ENCODE peak calls at places on chromosomes 12 and 14, in eight cellular contexts. E is progenitor cell of endocrine pancreas; G is tibial nerve; C is ovary; T is nephron progenitor cell; B is natural killer cell; I is fibroblast of pulmonary artery; L is CD8-positive, alpha-beta T cell. Z is an unnamed sample.

GRCh38 chr12:6964605-6965025 is 5.8 kb downstream of the PHB2 start:
- DNase-seq in B (no peak), E (no peak), T (no peak), I (no peak), L (no peak), C (no peak), G (no peak), Z (no peak)

GRCh38 chr14:61186341-61186740 is 94.8 kb downstream of the TMEM30B start:
- DNase-seq in L (no peak), G (no peak), T (no peak), I (no peak), C (no peak), B (no peak), E (no peak), Z (no peak)

GRCh38 chr12:124466200-124467128 is 100.9 kb downstream of the NCOR2 start:
- DNase-seq in B (peak), E (no peak), I (peak), T (no peak), L (peak), G (no peak), C (no peak), Z (no peak)

GRCh38 chr12:14258468-14258947 is 107.0 kb upstream of the ATF7IP start:
- DNase-seq in G (no peak), C (no peak), L (no peak), B (no peak), E (no peak), I (no peak), T (peak), Z (no peak)

GRCh38 chr12:59444932-59445331 is 150.9 kb upstream of the SLC16A7 start:
- DNase-seq in T (no peak), I (peak), E (no peak), L (peak), G (no peak), C (no peak), B (no peak), Z (no peak)

GRCh38 chr12:92899388-92900001 is 29.6 kb downstream of the EEA1 start:
- DNase-seq in I (peak), T (no peak), B (no peak), C (peak), G (peak), E (no peak), L (no peak), Z (no peak)

GRCh38 chr12:74747305-74747704 is 209.7 kb downstream of the ATXN7L3B start:
- DNase-seq in L (no peak), I (peak), C (no peak), B (no peak), T (no peak), E (no peak), G (no peak), Z (no peak)

GRCh38 chr14:90426663-90427062 is 29.8 kb downstream of the CALM1 start:
- DNase-seq in E (no peak), I (peak), T (no peak), B (no peak), L (no peak), G (no peak), C (no peak), Z (no peak)

GRCh38 chr12:6295187-6295811 is 15.2 kb upstream of the PLEKHG6 start:
- DNase-seq in C (no peak), T (no peak), E (no peak), G (no peak), L (no peak), I (peak), B (no peak), Z (no peak)

GRCh38 chr12:107372229-107372658 is 278.9 kb upstream of the CRY1 start:
- DNase-seq in I (peak), C (no peak), T (no peak), L (peak), G (no peak), B (peak), E (no peak), Z (no peak)

GRCh38 chr12:1346126-1346525 is 248.3 kb downstream of the FBXL14 start:
- DNase-seq in L (no peak), E (no peak), C (no peak), B (no peak), G (no peak), I (no peak), T (no peak), Z (no peak)

GRCh38 chr14:103633391-103633790 is 4.4 kb downstream of the KLC1 start:
- DNase-seq in E (no peak), L (no peak), I (no peak), C (no peak), B (no peak), G (no peak), T (no peak), Z (no peak)

GRCh38 chr14:39469094-39469710 is 37.0 kb upstream of the FBXO33 start:
- DNase-seq in T (peak), G (no peak), I (peak), C (no peak), B (peak), E (no peak), L (peak), Z (peak)

GRCh38 chr12:132828706-132829534 is at the start of gene GOLGA3:
- DNase-seq in B (peak), C (peak), G (peak), E (peak), T (peak), L (peak), I (peak), Z (peak)

GRCh38 chr14:34715108-34715863 is 893 bp upstream of the CFL2 start:
- DNase-seq in T (no peak), B (no peak), E (no peak), L (no peak), G (no peak), C (no peak), I (no peak), Z (no peak)

GRCh38 chr14:96929969-96930368 is 132.8 kb downstream of the VRK1 start:
- DNase-seq in E (no peak), L (no peak), C (no peak), B (no peak), I (no peak), G (no peak), T (no peak), Z (no peak)

GRCh38 chr14:54686219-54686870 is 119.4 kb downstream of the SAMD4A start:
- DNase-seq in E (no peak), C (peak), T (no peak), L (no peak), I (peak), B (no peak), G (peak), Z (no peak)

GRCh38 chr12:88299567-88300101 is 157.5 kb downstream of the TMTC3 start:
- DNase-seq in T (no peak), G (no peak), C (no peak), B (no peak), L (no peak), E (no peak), I (peak), Z (no peak)

GRCh38 chr12:124098101-124098757 is 125.2 kb downstream of the ZNF664 start:
- DNase-seq in C (no peak), G (no peak), L (no peak), T (no peak), I (no peak), B (no peak), E (no peak), Z (no peak)

GRCh38 chr14:105069554-105069886 is 4.3 kb upstream of the GPR132 start:
- DNase-seq in B (no peak), L (no peak), G (no peak), E (no peak), T (no peak), I (no peak), C (no peak), Z (no peak)

GRCh38 chr14:64788706-64789105 is 84.5 kb downstream of the PLEKHG3 start:
- DNase-seq in E (no peak), C (no peak), G (no peak), L (no peak), I (peak), B (no peak), T (no peak), Z (no peak)

GRCh38 chr12:44285321-44285720 is 449.4 kb downstream of the TMEM117 start:
- DNase-seq in L (no peak), G (no peak), I (no peak), T (no peak), C (no peak), B (no peak), E (no peak), Z (no peak)

GRCh38 chr14:42224053-42224888 is 617.6 kb downstream of the LRFN5 start:
- DNase-seq in E (peak), C (peak), T (peak), I (peak), G (peak), L (no peak), B (no peak), Z (peak)

GRCh38 chr12:13101854-13102375 is 1.6 kb downstream of the GSG1 start:
- DNase-seq in E (no peak), B (peak), L (peak), G (no peak), C (no peak), I (no peak), T (no peak), Z (no peak)

GRCh38 chr14:56796259-56796658 is 14.0 kb downstream of the OTX2 start:
- DNase-seq in C (no peak), L (no peak), B (no peak), E (no peak), T (no peak), I (no peak), G (no peak), Z (no peak)

GRCh38 chr14:91890291-91890749 is 23.0 kb upstream of the TC2N start:
- DNase-seq in C (no peak), T (no peak), I (no peak), E (no peak), L (no peak), G (no peak), B (no peak), Z (no peak)

GRCh38 chr14:91888641-91889476 is 21.5 kb upstream of the TC2N start:
- DNase-seq in I (no peak), L (no peak), G (no peak), C (no peak), E (no peak), B (no peak), T (no peak), Z (no peak)

GRCh38 chr14:91891721-91892220 is 24.4 kb upstream of the TC2N start:
- DNase-seq in T (no peak), L (no peak), E (no peak), B (no peak), G (no peak), C (no peak), I (peak), Z (no peak)

GRCh38 chr14:91891081-91891480 is 23.7 kb upstream of the TC2N start:
- DNase-seq in B (no peak), G (no peak), T (no peak), L (no peak), C (no peak), I (no peak), E (no peak), Z (no peak)

DNA sequence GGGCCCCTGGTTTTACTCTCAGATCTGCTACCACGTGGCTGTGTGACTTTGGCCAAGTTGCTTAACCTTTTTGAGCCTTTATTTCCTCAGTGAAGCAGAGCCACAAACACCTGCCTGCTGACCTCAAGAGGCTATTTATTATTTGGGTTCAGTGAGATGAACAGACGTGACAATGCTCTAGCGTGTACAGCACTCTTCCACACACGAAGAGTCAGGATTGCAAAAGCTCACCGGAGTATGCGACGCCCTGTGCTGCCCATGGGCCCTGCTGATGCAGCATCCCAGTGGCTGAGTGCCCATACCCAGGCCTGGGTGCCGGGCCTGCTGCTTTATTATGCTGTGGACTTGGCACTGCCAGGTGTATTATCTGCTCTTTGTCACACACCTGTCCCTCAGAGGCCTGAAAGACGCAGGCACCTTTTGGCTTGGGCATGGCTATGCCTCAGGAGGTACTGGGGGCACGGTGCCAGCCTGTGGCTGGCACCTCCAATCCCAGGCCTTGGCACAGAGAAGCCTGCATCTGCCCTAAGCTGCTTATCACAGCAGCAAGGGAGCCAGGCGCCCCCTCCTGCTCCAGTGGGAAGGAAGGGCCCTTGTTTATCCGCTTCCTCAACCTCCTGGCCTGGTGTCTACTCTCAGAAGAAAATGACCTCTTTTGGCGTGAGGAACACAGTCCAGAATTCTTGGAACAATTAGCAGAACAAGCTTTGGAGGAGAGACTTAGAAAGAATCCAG is 22.3 kb upstream of the TC2N start:
- DNase-seq in T (no peak), I (no peak), C (peak), B (no peak), G (no peak), E (no peak), L (no peak), Z (no peak)
- TF ChIP-seq CTCF in T (no peak), I (no peak), C (no peak), B (no peak), G (no peak), E (no peak), L (no peak), Z (no peak)

GRCh38 chr12:109711596-109712461 is 1.8 kb upstream of the FAM222A start:
- DNase-seq in G (no peak), L (no peak), E (no peak), I (no peak), C (no peak), T (no peak), B (no peak), Z (no peak)

GRCh38 chr12:109710279-109710746 is 3.3 kb upstream of the FAM222A start:
- DNase-seq in L (no peak), G (no peak), T (no peak), I (no peak), E (no peak), B (no peak), C (no peak), Z (no peak)

GRCh38 chr12:109708939-109709338 is 4.7 kb upstream of the FAM222A start:
- DNase-seq in E (no peak), I (no peak), C (no peak), T (no peak), B (no peak), G (no peak), L (no peak), Z (no peak)

GRCh38 chr12:109710747-109711595 is 2.7 kb upstream of the FAM222A start:
- DNase-seq in I (no peak), T (no peak), L (no peak), C (no peak), B (no peak), E (no peak), G (no peak), Z (peak)

GRCh38 chr12:109709401-109710278 is 4.0 kb upstream of the FAM222A start:
- DNase-seq in I (no peak), T (no peak), B (no peak), E (no peak), G (no peak), C (no peak), L (no peak), Z (no peak)
- TF ChIP-seq CTCF in I (no peak), T (no peak), B (no peak), E (no peak), G (no peak), C (no peak), L (no peak), Z (no peak)

DNA sequence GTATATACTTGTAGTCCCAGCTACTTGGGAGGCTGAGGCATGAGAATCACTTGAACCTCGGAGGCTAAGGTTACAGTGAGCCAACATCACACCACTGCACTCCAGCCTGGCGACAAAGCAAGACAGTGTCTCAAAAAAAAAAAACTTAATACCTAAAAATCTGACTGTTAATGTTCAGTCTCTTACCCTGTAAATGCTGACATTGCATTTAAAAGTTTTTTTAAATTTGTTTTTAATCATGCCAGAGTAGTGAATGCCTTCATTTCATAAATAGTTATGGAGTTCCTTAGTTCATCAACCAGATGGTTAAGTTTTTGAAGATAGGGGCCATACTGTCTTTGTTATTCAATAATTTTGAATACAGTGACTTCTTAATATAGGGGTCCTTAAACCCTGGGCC is 21.2 kb downstream of the CAND1 start:
- DNase-seq in T (no peak), G (no peak), C (no peak), L (no peak), B (no peak), I (no peak), E (no peak), Z (no peak)
- TF ChIP-seq CTCF in T (no peak), G (no peak), C (no peak), L (no peak), B (no peak), I (no peak), E (no peak), Z (no peak)

DNA sequence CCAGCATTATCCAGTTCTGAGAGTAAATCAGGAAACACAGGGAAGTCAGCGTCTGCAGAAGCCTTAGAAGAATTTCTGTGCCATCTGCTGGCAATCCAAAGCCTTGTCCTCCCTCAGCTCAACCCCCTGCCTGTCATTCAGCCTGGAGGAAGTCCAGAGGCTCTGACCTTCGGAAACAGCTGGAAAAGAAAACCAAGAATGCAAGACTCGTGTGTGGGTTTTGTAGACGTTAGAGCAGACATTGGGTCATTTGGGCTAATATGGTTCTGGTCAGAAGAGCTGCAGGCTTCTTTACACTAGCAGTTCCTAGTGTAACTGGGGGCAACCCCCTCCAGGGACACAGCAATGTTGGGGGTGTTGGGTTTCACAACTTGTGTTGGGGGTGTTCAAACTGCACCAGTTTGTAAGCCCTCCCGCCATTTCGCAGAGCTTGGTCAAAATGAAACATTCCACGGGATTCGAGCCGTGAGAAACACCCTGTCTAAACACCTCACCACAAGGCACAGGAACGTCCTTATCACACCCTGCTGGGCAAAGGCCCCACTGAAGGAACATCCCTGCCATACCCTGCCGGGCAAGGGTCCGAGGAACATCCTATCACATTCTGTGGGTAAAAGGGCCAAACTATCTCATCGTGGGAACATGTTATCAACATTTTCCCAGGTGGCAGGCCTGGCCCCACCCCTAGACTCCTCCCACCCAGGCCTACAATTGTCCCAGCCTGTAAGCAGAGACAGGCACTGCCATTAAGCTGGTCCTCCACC is 21.0 kb upstream of the SERPINA4 start:
- DNase-seq in I (peak), E (no peak), B (no peak), G (no peak), T (no peak), C (no peak), L (no peak), Z (no peak)
- TF ChIP-seq CTCF in I (peak), E (no peak), B (no peak), G (no peak), T (no peak), C (no peak), L (no peak), Z (no peak)

DNA sequence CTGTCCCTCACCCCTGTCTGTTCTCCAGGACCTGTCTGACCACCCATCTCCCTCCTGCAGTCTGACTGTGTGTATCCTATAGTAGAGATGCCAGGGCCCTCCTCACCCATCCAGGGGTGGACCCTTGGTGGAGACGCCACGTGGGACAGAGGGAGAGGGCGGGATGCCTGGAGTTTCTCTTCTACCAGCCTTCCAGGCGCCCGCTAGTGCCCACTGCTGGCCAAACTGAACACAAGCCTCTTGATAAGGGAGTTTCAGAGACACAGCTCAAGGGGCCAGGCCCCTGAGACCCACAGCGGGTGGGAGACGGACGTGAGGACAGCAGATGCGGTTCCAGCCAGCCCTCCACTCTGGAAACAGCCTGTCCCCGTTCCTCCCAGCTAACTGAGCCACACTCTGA is 147.3 kb downstream of the RBM19 start:
- DNase-seq in L (no peak), I (peak), G (no peak), E (peak), T (peak), B (no peak), C (no peak), Z (peak)
- TF ChIP-seq CTCF in L (no peak), I (peak), G (no peak), E (peak), T (peak), B (no peak), C (no peak), Z (peak)

GRCh38 chr12:4383304-4383865 is 3.9 kb upstream of the FGF23 start:
- DNase-seq in T (peak), I (no peak), C (no peak), L (no peak), E (no peak), B (no peak), G (no peak), Z (no peak)
- TF ChIP-seq CTCF in T (peak), I (no peak), C (no peak), L (no peak), E (peak), B (no peak), G (no peak), Z (peak)

DNA sequence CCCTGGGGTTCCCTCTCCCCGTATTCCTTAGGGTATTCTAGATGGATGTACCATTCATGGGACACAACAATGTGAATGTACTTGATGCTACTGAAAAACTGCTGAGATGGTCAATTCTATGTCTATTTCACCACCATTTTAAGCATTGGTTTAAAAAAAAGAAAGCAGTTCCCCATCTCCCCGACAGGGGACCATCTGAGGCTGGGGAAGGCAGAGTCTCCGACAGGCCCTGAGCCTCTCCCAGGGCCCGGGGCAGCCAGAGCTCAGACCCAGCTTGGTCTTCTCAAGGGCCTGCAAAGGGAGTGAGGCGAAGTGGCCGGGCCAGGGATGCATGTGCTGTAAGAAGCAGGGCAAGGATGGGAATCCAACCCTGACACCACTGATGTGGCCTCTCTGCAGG is 234.2 kb downstream of the BCL11B start:
- DNase-seq in I (no peak), L (no peak), E (no peak), C (no peak), T (peak), G (no peak), B (no peak), Z (no peak)
- TF ChIP-seq CTCF in I (no peak), L (no peak), E (peak), C (no peak), T (peak), G (no peak), B (no peak), Z (peak)

DNA sequence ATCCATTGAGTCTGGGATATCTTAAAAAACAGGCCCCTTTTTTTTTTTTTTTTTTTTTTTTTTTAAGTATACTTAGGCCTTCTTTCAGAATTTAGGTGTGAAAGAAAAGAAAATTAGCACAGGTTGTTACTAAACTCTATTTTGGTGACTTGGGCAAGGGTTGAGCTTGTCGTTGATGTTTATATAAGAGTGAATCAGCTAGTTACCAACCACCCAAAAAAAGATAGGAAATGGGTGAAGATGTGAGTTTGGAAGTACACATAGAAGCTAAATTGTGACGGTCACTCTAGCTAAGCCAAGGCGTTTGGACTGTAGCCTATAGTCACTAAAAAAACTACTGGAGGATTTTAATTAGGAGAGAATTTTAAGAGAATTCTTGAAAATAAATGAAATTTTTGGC is 1247.2 kb downstream of the AACS start:
- DNase-seq in B (no peak), E (no peak), C (no peak), L (no peak), G (no peak), T (no peak), I (no peak), Z (no peak)
- TF ChIP-seq CTCF in B (no peak), E (no peak), C (no peak), L (no peak), G (no peak), T (no peak), I (no peak), Z (no peak)